ENCODE peak calls at places on chromosomes 4 and X, in four cellular contexts. I is BJ, A is OCI-LY7, J is neural progenitor cell. C is an unnamed sample.

GRCh38 chr4:135429528-135429927 is 1227.9 kb upstream of the PABPC4L start:
- DNase-seq in I (no peak), J (no peak), A (no peak), C (no peak)

GRCh38 chrX:17680732-17681413 is 56.4 kb upstream of the SCML1 start:
- DNase-seq in I (peak), J (no peak), A (no peak), C (no peak)

GRCh38 chrX:20217279-20217678 is 49.4 kb downstream of the RPS6KA3 start:
- DNase-seq in A (no peak), I (no peak), J (no peak), C (peak)

GRCh38 chr4:113759696-113760093 is 1.8 kb downstream of the CAMK2D start:
- DNase-seq in I (no peak), A (peak), J (no peak), C (no peak)

GRCh38 chr4:113469023-113469390 is 292.5 kb downstream of the CAMK2D start:
- DNase-seq in J (no peak), A (no peak), I (no peak), C (no peak)

GRCh38 chr4:128876194-128876593 is 66.7 kb downstream of the JADE1 start:
- DNase-seq in I (no peak), J (no peak), A (no peak), C (no peak)

GRCh38 chr4:61922766-61923165 is 722.6 kb downstream of the ADGRL3 start:
- DNase-seq in J (no peak), A (no peak), I (no peak), C (no peak)

GRCh38 chr4:149347139-149347538 is 468.5 kb downstream of the IQCM start:
- DNase-seq in I (no peak), A (no peak), J (no peak), C (no peak)

GRCh38 chrX:35016051-35016450 is 73.5 kb downstream of the FAM47B start:
- DNase-seq in J (no peak), A (no peak), I (no peak), C (no peak)

GRCh38 chrX:15903186-15903681 is 48.6 kb upstream of the AP1S2 start:
- DNase-seq in A (peak), J (no peak), I (no peak), C (no peak)

GRCh38 chr4:99334880-99335279 is 13.7 kb upstream of the ADH1B start:
- DNase-seq in I (no peak), A (no peak), J (no peak), C (no peak)

GRCh38 chr4:119656342-119656741 is 27.7 kb upstream of the PDE5A start:
- DNase-seq in J (no peak), A (no peak), I (no peak), C (no peak)

GRCh38 chr4:152896819-152897218 is 39.3 kb upstream of the FHDC1 start:
- DNase-seq in J (no peak), I (peak), A (no peak), C (no peak)

GRCh38 chrX:66602381-66602938 is 36.4 kb downstream of the EDA2R start:
- DNase-seq in A (peak), I (no peak), J (no peak), C (no peak)

GRCh38 chrX:23745786-23746185 is 2.7 kb upstream of the ACOT9 start:
- DNase-seq in J (no peak), A (no peak), I (no peak), C (no peak)

GRCh38 chr4:19831644-19832285 is 419.9 kb upstream of the SLIT2 start:
- DNase-seq in J (no peak), I (no peak), A (no peak), C (no peak)

GRCh38 chr4:8350326-8350725 is 80.8 kb downstream of the HTRA3 start:
- DNase-seq in J (no peak), A (no peak), I (no peak), C (no peak)

GRCh38 chr4:135418353-135418752 is 1216.8 kb upstream of the PABPC4L start:
- DNase-seq in I (no peak), A (peak), J (peak), C (no peak)

GRCh38 chrX:143298663-143299241 is 218.5 kb downstream of the SPANXN3 start:
- DNase-seq in I (no peak), J (no peak), A (no peak), C (no peak)

GRCh38 chr4:156949373-156949814 is 22.2 kb downstream of the PDGFC start:
- DNase-seq in A (no peak), J (no peak), I (peak), C (no peak)

GRCh38 chrX:12332786-12333347 is 194.6 kb downstream of the FRMPD4 start:
- DNase-seq in A (no peak), I (no peak), J (no peak), C (no peak)

GRCh38 chr4:176065365-176066249 is at the start of gene WDR17:
- DNase-seq in A (peak), I (no peak), J (peak), C (peak)

GRCh38 chrX:133849676-133850075 is 135.7 kb downstream of the GPC3 start:
- DNase-seq in J (no peak), A (no peak), I (no peak), C (no peak)

GRCh38 chr4:68465058-68465457 is 17.8 kb downstream of the TMPRSS11E start:
- DNase-seq in A (no peak), I (no peak), J (no peak), C (no peak)

GRCh38 chr4:7207791-7208231 is 15.5 kb downstream of the SORCS2 start:
- DNase-seq in I (no peak), J (no peak), A (no peak), C (no peak)

GRCh38 chrX:123860983-123861382 is 1.1 kb downstream of the XIAP start:
- DNase-seq in I (no peak), A (peak), J (no peak), C (no peak)

GRCh38 chrX:110015027-110015426 is 12.1 kb downstream of the TMEM164 start:
- DNase-seq in A (no peak), I (no peak), J (no peak), C (no peak)

GRCh38 chr4:24433515-24434192 is 150.7 kb downstream of the DHX15 start:
- DNase-seq in J (no peak), I (no peak), A (no peak), C (no peak)

GRCh38 chr4:65653740-65654361 is 16.4 kb downstream of the EPHA5 start:
- DNase-seq in J (no peak), A (no peak), I (no peak), C (no peak)

GRCh38 chr4:148164529-148164928 is 277.7 kb downstream of the NR3C2 start:
- DNase-seq in J (no peak), I (no peak), A (no peak), C (no peak)

GRCh38 chrX:84216406-84216805 is 28.4 kb upstream of the RPS6KA6 start:
- DNase-seq in J (no peak), A (no peak), I (no peak), C (no peak)

DNA sequence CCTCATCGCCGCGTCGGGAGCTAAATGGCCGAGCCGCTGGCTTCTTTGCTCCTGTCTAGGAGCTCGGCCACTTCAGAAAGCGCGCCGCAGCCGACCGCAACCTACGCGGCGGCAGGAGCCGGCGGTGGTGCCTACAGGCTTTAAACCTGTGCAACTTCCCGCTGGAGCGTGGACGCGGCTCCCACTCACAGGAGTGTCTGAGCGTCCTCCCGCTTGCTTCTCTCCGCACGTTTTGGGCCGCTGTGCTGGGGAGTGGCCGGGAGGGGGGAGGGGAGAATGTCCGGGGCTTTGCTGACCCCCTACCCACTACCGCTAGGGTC is 1.0 kb downstream of the NHSL2 start:
- DNase-seq in I (no peak), J (peak), A (no peak), C (no peak)
- H3K4me3 ChIP-seq in I (peak), J (peak), A (no peak), C (peak)

GRCh38 chr4:10983274-10983673 is 298.7 kb upstream of the CLNK start:
- DNase-seq in A (peak), J (no peak), I (no peak), C (no peak)

GRCh38 chr4:10984815-10985214 is 300.2 kb upstream of the CLNK start:
- DNase-seq in A (no peak), I (no peak), J (no peak), C (no peak)

GRCh38 chr4:10982305-10982704 is 297.7 kb upstream of the CLNK start:
- DNase-seq in J (peak), A (no peak), I (no peak), C (no peak)

GRCh38 chr4:10981611-10982010 is 297.0 kb upstream of the CLNK start:
- DNase-seq in J (no peak), A (no peak), I (no peak), C (no peak)

DNA sequence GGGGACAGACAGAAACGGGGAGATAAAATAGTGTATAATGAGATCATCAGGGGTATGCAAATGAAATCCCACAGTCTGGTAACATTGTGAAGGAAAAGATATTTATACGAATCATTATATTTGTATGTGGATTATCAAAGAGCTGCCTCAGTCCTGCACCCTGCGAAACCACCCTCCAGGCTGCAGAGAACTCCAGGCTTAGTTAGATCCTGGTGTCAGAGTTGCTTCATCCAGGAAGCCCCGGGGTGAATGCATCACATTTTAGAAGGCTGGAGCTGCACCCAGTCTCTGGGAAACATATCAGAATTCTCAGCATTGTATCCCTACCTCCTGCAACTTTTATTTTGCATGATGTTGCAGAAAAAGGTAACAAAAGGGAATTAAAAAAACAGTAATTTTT is 299.3 kb upstream of the CLNK start:
- DNase-seq in I (no peak), J (no peak), A (no peak), C (no peak)
- TF ChIP-seq CTCF in I (no peak), J (no peak), A (no peak), C (no peak)

GRCh38 chr4:83114576-83114975 is at the start of gene PLAC8:
- DNase-seq in I (no peak), J (no peak), A (no peak), C (no peak)
- H3K4me3 ChIP-seq in I (no peak), J (no peak), A (no peak), C (peak)

GRCh38 chrX:40170830-40171512 is 73.2 kb upstream of the BCOR start:
- DNase-seq in A (peak), J (peak), I (no peak), C (no peak)

GRCh38 chrX:40171513-40172168 is 73.9 kb upstream of the BCOR start:
- DNase-seq in I (no peak), A (peak), J (peak), C (no peak)

GRCh38 chrX:40168183-40169015 is 70.6 kb upstream of the BCOR start:
- DNase-seq in A (peak), I (no peak), J (peak), C (no peak)

GRCh38 chrX:40167240-40168182 is 69.8 kb upstream of the BCOR start:
- DNase-seq in I (no peak), A (peak), J (peak), C (no peak)

DNA sequence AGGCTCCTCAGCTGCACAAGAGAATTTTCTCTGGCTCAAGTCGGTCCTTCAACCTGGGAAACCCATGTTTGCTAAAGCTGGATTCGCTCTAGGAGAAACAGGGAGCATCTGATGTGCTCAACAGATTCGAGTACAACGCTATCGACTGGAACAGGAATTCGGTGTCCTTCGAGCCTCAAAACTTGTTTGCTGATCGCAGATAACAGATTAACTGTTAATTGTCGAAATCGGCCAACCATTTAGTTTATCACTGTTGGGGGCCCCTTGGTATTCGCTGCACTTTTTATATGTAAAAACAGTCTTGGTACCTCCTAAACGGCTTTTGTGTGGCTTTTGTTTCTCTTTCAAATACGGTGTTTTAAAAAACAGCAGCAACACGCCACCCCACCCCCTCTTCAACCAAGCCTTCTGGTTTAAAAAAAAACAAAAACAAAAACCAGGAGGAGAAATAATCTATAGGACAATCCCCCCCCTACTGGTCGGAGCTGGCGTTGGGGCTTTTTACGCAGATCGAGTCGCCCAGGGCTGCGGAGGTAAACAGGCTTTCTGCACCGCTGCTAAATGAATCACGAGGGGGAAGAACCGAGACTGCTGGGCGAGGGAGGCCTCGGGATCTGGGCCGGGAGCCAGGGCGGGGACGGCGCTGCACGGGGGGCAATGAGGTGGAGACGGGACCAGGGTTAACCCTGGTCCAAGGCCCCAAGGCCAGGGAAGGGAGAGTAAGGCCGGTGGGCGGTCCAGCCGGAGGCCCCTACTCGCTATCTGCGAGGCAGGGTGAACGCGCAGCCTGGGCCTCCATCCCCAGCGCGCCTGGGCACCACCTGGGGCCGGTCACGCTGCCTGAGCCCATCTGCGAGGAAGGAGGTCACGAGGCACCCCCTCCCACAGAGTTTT is 71.7 kb upstream of the BCOR start:
- DNase-seq in A (peak), I (no peak), J (peak), C (no peak)
- TF ChIP-seq CTCF in A (peak), I (peak), J (peak), C (peak)

GRCh38 chr4:182846041-182846440 is 71.1 kb downstream of the DCTD start:
- DNase-seq in I (no peak), J (no peak), A (no peak), C (no peak)
- H3K4me3 ChIP-seq in I (no peak), J (no peak), A (no peak), C (no peak)

GRCh38 chrX:135295944-135296305 is 13.4 kb upstream of the ETDC start:
- DNase-seq in I (no peak), A (no peak), J (no peak), C (no peak)

GRCh38 chrX:135295238-135295943 is 13.9 kb upstream of the ETDC start:
- DNase-seq in I (no peak), J (peak), A (no peak), C (no peak)
- TF ChIP-seq CTCF in I (peak), J (peak), A (no peak), C (peak)

DNA sequence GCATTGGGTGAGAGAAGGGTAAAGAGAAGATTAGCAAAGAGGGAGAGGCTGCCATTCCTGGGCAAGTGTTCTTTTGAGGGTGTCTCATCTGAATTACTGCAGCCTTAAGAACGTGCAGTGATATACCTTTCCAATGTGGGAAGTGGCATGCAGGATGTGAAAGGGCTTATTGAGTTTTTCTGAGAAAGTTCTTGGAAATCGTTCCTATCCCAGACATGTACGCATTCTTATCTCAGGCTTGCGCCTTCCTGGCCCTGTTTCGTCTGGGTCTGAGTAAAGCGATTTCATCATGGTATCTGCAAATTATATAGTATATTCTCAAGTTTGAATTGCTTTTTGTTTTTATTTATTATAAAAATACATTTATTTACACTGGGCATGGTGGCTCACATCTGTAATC is 699.8 kb downstream of the TRAM1L1 start:
- DNase-seq in I (no peak), A (no peak), J (no peak), C (no peak)
- H3K4me3 ChIP-seq in I (no peak), A (no peak), J (no peak), C (no peak)

C was measured in HFF-Myc.